ENCODE peak calls at places on chromosome 5, in five cellular contexts. T is cardiac muscle cell, L is gastrocnemius medialis, O is transverse colon, M is hepatocyte. B is an unnamed sample. For H3K4me1, the result is how much of the 10 kb centered on the place peaks cover.

GRCh38 chr5:168317521-168318147 is 26.2 kb downstream of the WWC1 start:
- DNase-seq in O (no peak), M (peak), L (no peak), T (peak), B (peak)

GRCh38 chr5:76547242-76547890 is 75.8 kb downstream of the F2RL2 start:
- DNase-seq in M (peak), O (no peak), T (no peak), L (no peak), B (peak)

GRCh38 chr5:107868994-107869393 is 198.3 kb upstream of the EFNA5 start:
- DNase-seq in L (no peak), O (no peak), M (no peak), T (peak), B (no peak)

GRCh38 chr5:172007153-172007794 is 836 bp upstream of the FBXW11 start:
- DNase-seq in T (peak), M (no peak), L (no peak), O (no peak), B (no peak)

GRCh38 chr5:1281038-1281882 is 13.6 kb downstream of the TERT start:
- DNase-seq in T (no peak), M (no peak), O (no peak), L (no peak), B (no peak)

GRCh38 chr5:172153695-172154094 is 34.3 kb downstream of the STK10 start:
- DNase-seq in L (no peak), M (no peak), O (no peak), T (no peak), B (no peak)

GRCh38 chr5:111074244-111074643 is 2.7 kb downstream of the TSLP start:
- DNase-seq in T (no peak), L (no peak), M (no peak), O (no peak), B (no peak)

GRCh38 chr5:41738695-41739354 is 131.4 kb downstream of the OXCT1 start:
- DNase-seq in M (no peak), T (no peak), L (no peak), O (no peak), B (no peak)

GRCh38 chr5:129113867-129114266 is 19.3 kb downstream of the ISOC1 start:
- DNase-seq in O (no peak), L (no peak), T (no peak), M (no peak), B (no peak)

GRCh38 chr5:15877905-15878304 is 301.7 kb downstream of the MARCHF11 start:
- DNase-seq in L (no peak), T (peak), O (no peak), M (no peak), B (no peak)

GRCh38 chr5:88707216-88707965 is 175.6 kb downstream of the MEF2C start:
- DNase-seq in O (no peak), M (no peak), T (no peak), L (no peak), B (no peak)

GRCh38 chr5:116923344-116923743 is 348.7 kb upstream of the SEMA6A start:
- DNase-seq in T (no peak), M (no peak), O (no peak), L (no peak), B (peak)

GRCh38 chr5:83871533-83872380 is 151.1 kb upstream of the HAPLN1 start:
- DNase-seq in L (no peak), O (no peak), M (no peak), T (peak), B (no peak)

GRCh38 chr5:131022811-131023210 is 142.2 kb downstream of the HINT1 start:
- DNase-seq in M (no peak), T (no peak), O (no peak), L (no peak), B (no peak)

GRCh38 chr5:126490167-126490937 is 67.1 kb downstream of the GRAMD2B start:
- DNase-seq in T (no peak), M (no peak), O (no peak), L (no peak), B (peak)

GRCh38 chr5:3827624-3828023 is 232.0 kb downstream of the IRX1 start:
- DNase-seq in L (no peak), T (peak), M (no peak), O (no peak), B (no peak)

GRCh38 chr5:180105827-180106312 is 34.3 kb upstream of the RNF130 start:
- DNase-seq in T (no peak), M (no peak), O (no peak), L (no peak), B (no peak)

GRCh38 chr5:173689171-173689676 is 72.8 kb upstream of the BOD1 start:
- DNase-seq in M (peak), T (no peak), L (no peak), O (no peak), B (no peak)

GRCh38 chr5:102833146-102833545 is 78.0 kb downstream of the PAM start:
- DNase-seq in T (no peak), L (no peak), M (no peak), O (no peak), B (no peak)

GRCh38 chr5:141488591-141489478 is at the start of gene PCDHGC5:
- DNase-seq in L (no peak), M (no peak), O (no peak), T (no peak), B (no peak)

GRCh38 chr5:170070556-170071412 is 34.9 kb upstream of the FOXI1 start:
- DNase-seq in T (peak), O (no peak), M (peak), L (no peak), B (peak)

GRCh38 chr5:1460054-1460682 is 14.9 kb upstream of the SLC6A3 start:
- DNase-seq in O (no peak), M (no peak), T (no peak), L (no peak), B (no peak)

GRCh38 chr5:96903300-96903699 is 27.0 kb downstream of the ERAP2 start:
- DNase-seq in L (no peak), T (no peak), O (no peak), M (no peak), B (no peak)

DNA sequence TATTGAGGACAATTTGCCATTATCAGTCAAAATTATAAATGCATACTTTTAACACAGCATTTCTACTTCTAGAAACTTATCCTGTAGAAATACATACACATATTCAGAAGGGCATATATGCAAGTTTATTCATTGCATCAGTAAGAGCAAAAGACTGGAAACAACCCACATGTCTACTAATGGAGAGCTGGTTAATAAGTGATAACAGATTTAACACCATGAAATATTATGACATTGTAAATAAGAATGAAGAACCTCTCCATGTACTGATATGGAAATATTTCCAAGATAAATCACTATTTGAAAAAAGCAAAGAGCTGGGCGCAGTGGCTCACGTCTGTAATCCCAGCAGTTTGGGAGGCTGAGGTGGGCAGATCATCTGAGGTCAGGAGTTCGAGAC is 54.5 kb downstream of the ELOVL7 start:
- DNase-seq in M (no peak), O (no peak), T (no peak), L (no peak), B (no peak)
- H3K4me3 ChIP-seq in M (no peak), O (no peak), T (no peak), L (no peak), B (no peak)

DNA sequence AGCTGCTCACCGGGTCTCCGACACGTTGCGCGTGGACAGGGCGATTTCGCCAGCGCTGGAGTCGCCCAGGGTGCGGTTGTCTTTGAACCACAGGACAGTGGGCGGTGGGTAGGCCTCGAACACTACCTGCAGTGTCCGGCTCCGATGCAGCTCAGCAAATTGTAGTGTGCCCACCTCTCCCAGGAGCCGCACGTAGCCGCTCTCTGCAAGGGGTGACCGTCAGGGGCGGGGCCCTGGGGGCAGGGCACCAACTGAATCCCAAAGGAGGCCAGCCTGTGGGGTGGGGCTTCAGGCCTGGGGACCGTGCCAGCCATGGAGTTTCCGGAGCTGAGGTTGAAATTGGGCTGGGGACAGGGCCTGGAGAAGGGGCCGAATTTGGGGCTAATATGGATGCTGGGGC is 22.9 kb downstream of the PDGFRB start:
- DNase-seq in L (no peak), T (no peak), M (no peak), O (no peak), B (no peak)
- H3K4me1 ChIP-seq in L (under half), T (under half), M (under half), O (under half), B (under half)

DNA sequence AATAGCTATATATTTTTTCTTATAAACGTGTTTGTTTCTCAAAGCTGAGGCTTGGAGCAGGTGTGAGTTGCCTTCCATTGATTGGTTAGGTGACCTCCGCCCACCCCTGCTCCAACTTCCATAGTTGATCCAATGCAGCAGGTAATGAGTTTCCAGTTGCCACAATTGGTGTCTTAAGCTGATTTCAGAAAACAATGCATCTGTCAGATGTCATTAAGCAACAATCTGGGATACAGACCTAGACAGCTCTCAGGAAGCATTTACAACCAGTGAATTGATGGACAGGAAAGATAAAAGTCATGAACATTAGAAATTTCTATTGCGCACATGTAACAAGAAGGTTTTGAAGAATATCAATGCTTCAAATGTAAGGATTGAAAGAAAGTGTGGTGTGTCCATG is 510.5 kb downstream of the SEMA5A start:
- DNase-seq in T (no peak), M (no peak), L (no peak), O (no peak), B (no peak)
- H3K4me3 ChIP-seq in T (no peak), M (no peak), L (no peak), O (no peak), B (no peak)

GRCh38 chr5:177447611-177448243 is 1.1 kb downstream of the PRR7 start:
- DNase-seq in L (no peak), O (no peak), T (peak), M (peak), B (no peak)
- H3K4me1 ChIP-seq in L (under half), O (under half), T (under half), M (under half), B (under half)

DNA sequence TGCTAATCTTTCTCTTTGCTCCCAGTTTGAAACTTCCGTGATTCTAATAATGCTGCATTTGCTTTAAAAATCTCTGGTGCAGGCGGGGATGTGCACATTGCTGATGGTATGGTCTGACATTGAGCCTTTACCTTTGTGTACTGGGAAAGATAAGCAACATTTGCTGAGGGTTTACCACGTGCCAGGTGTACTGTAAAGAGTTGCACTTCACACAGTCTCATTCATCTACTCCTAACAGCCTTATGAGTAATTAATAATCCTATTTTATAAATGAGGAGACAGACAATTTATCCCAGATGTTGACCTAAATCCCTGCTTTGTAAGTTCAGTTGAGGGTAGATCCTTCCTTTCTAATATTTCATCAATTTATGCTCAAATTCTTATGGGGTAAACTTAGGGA is 726 bp upstream of the ADGRV1 start:
- DNase-seq in T (no peak), M (no peak), L (no peak), O (no peak), B (no peak)
- H3K4me3 ChIP-seq in T (peak), M (peak), L (peak), O (peak), B (peak)

DNA sequence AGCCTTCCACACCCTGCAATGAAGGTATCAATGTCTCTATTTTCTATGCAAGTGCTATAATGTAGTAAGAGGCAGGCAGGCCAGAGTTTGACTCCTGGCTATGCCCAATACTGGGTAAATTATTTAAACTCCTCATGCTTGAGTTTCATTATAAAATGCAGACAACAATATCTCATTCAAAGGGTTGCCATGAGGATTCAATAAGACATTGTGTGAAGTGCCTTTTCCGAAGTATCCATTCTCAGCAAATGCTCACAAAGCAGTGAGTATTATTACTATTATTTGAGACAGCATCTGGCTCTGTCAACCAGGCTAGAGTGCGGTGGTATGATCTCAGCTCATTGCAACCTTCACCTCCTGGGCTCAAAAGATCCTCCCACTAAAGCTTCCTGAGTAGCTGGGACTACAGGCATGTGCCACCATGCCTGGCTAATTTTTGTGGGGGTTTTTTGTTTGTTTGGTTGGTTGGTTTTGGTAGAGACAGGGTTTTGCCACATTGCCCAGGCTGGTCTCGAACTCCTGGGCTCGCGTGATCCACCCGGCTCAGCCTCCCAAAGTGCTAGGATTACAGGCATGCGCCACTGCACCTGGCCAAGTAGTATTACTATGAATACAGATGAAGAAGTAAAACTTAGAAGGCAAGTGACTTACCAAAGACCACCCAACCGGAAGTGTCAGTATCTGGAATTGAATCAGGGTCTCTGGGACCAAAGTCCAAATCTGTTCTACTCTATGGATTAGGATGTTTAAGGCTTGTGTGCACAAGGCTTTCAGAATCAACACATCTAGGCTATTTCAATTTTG is 18.8 kb downstream of the ADAM19 start:
- DNase-seq in O (no peak), M (no peak), L (no peak), T (no peak), B (no peak)
- H3K4me1 ChIP-seq in O (half or more), M (under half), L (under half), T (under half), B (under half)

GRCh38 chr5:139788294-139788875 is 7.2 kb upstream of the PSD2 start:
- DNase-seq in L (peak), O (no peak), M (no peak), T (no peak), B (no peak)
- H3K4me3 ChIP-seq in L (peak), O (peak), M (no peak), T (no peak), B (no peak)

B was measured in A673.